ENCODE peak calls at places on chromosomes 4 and X, in eight cellular contexts. One of them, this sample, is unnamed.

GRCh38 chr4:130336585-130337217 is 1240.7 kb downstream of the C4orf33 start:
- DNase-seq in NCI-H2081 treated with DMSO at 0.1 percent for 48 hours: no peak
- DNase-seq in iris pigment epithelial cell: peak
- DNase-seq in colonic mucosa: no peak
- DNase-seq in D341Med: peak
- DNase-seq in activated naive CD4-positive, alpha-beta T cell treated with Interleukin-2 at 50 U/mL for 16 hours: no peak
- DNase-seq in NCI-H1105: no peak
- DNase-seq in tibial artery: no peak
- DNase-seq in this sample: no peak

GRCh38 chr4:109164011-109164410 is 138.4 kb downstream of the COL25A1 start:
- DNase-seq in NCI-H2081 treated with DMSO at 0.1 percent for 48 hours: no peak
- DNase-seq in iris pigment epithelial cell: peak
- DNase-seq in colonic mucosa: no peak
- DNase-seq in D341Med: no peak
- DNase-seq in activated naive CD4-positive, alpha-beta T cell treated with Interleukin-2 at 50 U/mL for 16 hours: no peak
- DNase-seq in NCI-H1105: no peak
- DNase-seq in tibial artery: no peak
- DNase-seq in this sample: no peak

GRCh38 chr4:93828830-93829530 is 427 bp downstream of the ATOH1 start:
- DNase-seq in NCI-H2081 treated with DMSO at 0.1 percent for 48 hours: no peak
- DNase-seq in iris pigment epithelial cell: no peak
- DNase-seq in colonic mucosa: peak
- DNase-seq in D341Med: peak
- DNase-seq in activated naive CD4-positive, alpha-beta T cell treated with Interleukin-2 at 50 U/mL for 16 hours: no peak
- DNase-seq in NCI-H1105: no peak
- DNase-seq in tibial artery: no peak
- DNase-seq in this sample: no peak

GRCh38 chrX:50211510-50211909 is 6.9 kb downstream of the CCNB3 start:
- DNase-seq in NCI-H2081 treated with DMSO at 0.1 percent for 48 hours: no peak
- DNase-seq in iris pigment epithelial cell: peak
- DNase-seq in colonic mucosa: no peak
- DNase-seq in D341Med: peak
- DNase-seq in activated naive CD4-positive, alpha-beta T cell treated with Interleukin-2 at 50 U/mL for 16 hours: no peak
- DNase-seq in NCI-H1105: no peak
- DNase-seq in tibial artery: no peak
- DNase-seq in this sample: no peak

GRCh38 chr4:10074767-10075105 is 41.9 kb downstream of the WDR1 start:
- DNase-seq in NCI-H2081 treated with DMSO at 0.1 percent for 48 hours: no peak
- DNase-seq in iris pigment epithelial cell: peak
- DNase-seq in colonic mucosa: no peak
- DNase-seq in D341Med: peak
- DNase-seq in activated naive CD4-positive, alpha-beta T cell treated with Interleukin-2 at 50 U/mL for 16 hours: no peak
- DNase-seq in NCI-H1105: no peak
- DNase-seq in tibial artery: peak
- DNase-seq in this sample: no peak

GRCh38 chr4:184403384-184403781 is 71.0 kb downstream of the IRF2 start:
- DNase-seq in NCI-H2081 treated with DMSO at 0.1 percent for 48 hours: no peak
- DNase-seq in iris pigment epithelial cell: peak
- DNase-seq in colonic mucosa: no peak
- DNase-seq in D341Med: no peak
- DNase-seq in activated naive CD4-positive, alpha-beta T cell treated with Interleukin-2 at 50 U/mL for 16 hours: no peak
- DNase-seq in NCI-H1105: no peak
- DNase-seq in tibial artery: no peak
- DNase-seq in this sample: no peak

GRCh38 chrX:153819398-153820083 is 10.8 kb downstream of the PDZD4 start:
- DNase-seq in NCI-H2081 treated with DMSO at 0.1 percent for 48 hours: no peak
- DNase-seq in iris pigment epithelial cell: no peak
- DNase-seq in colonic mucosa: no peak
- DNase-seq in D341Med: no peak
- DNase-seq in activated naive CD4-positive, alpha-beta T cell treated with Interleukin-2 at 50 U/mL for 16 hours: no peak
- DNase-seq in NCI-H1105: no peak
- DNase-seq in tibial artery: no peak
- DNase-seq in this sample: no peak

GRCh38 chr4:158756588-158756987 is 12.2 kb upstream of the FNIP2 start:
- DNase-seq in NCI-H2081 treated with DMSO at 0.1 percent for 48 hours: no peak
- DNase-seq in iris pigment epithelial cell: no peak
- DNase-seq in colonic mucosa: no peak
- DNase-seq in D341Med: no peak
- DNase-seq in activated naive CD4-positive, alpha-beta T cell treated with Interleukin-2 at 50 U/mL for 16 hours: no peak
- DNase-seq in NCI-H1105: no peak
- DNase-seq in tibial artery: no peak
- DNase-seq in this sample: no peak

GRCh38 chrX:47078129-47079043 is at the start of gene RGN:
- DNase-seq in NCI-H2081 treated with DMSO at 0.1 percent for 48 hours: no peak
- DNase-seq in iris pigment epithelial cell: no peak
- DNase-seq in colonic mucosa: peak
- DNase-seq in D341Med: no peak
- DNase-seq in activated naive CD4-positive, alpha-beta T cell treated with Interleukin-2 at 50 U/mL for 16 hours: no peak
- DNase-seq in NCI-H1105: no peak
- DNase-seq in tibial artery: no peak
- DNase-seq in this sample: no peak

GRCh38 chr4:189090174-189090814 is 850.4 kb upstream of the FRG1 start:
- DNase-seq in NCI-H2081 treated with DMSO at 0.1 percent for 48 hours: no peak
- DNase-seq in iris pigment epithelial cell: peak
- DNase-seq in colonic mucosa: no peak
- DNase-seq in D341Med: peak
- DNase-seq in activated naive CD4-positive, alpha-beta T cell treated with Interleukin-2 at 50 U/mL for 16 hours: no peak
- DNase-seq in NCI-H1105: no peak
- DNase-seq in tibial artery: no peak
- DNase-seq in this sample: no peak

GRCh38 chrX:148784859-148785655 is 284.6 kb downstream of the AFF2 start:
- DNase-seq in NCI-H2081 treated with DMSO at 0.1 percent for 48 hours: no peak
- DNase-seq in iris pigment epithelial cell: no peak
- DNase-seq in colonic mucosa: no peak
- DNase-seq in D341Med: no peak
- DNase-seq in activated naive CD4-positive, alpha-beta T cell treated with Interleukin-2 at 50 U/mL for 16 hours: no peak
- DNase-seq in NCI-H1105: peak
- DNase-seq in tibial artery: no peak
- DNase-seq in this sample: peak

GRCh38 chrX:30713061-30713525 is 59.9 kb downstream of the GK start:
- DNase-seq in NCI-H2081 treated with DMSO at 0.1 percent for 48 hours: peak
- DNase-seq in iris pigment epithelial cell: peak
- DNase-seq in colonic mucosa: peak
- DNase-seq in D341Med: peak
- DNase-seq in activated naive CD4-positive, alpha-beta T cell treated with Interleukin-2 at 50 U/mL for 16 hours: peak
- DNase-seq in NCI-H1105: peak
- DNase-seq in tibial artery: peak
- DNase-seq in this sample: no peak

GRCh38 chr4:13511101-13511500 is 27.0 kb upstream of the RAB28 start:
- DNase-seq in NCI-H2081 treated with DMSO at 0.1 percent for 48 hours: no peak
- DNase-seq in iris pigment epithelial cell: no peak
- DNase-seq in colonic mucosa: no peak
- DNase-seq in D341Med: no peak
- DNase-seq in activated naive CD4-positive, alpha-beta T cell treated with Interleukin-2 at 50 U/mL for 16 hours: no peak
- DNase-seq in NCI-H1105: no peak
- DNase-seq in tibial artery: no peak
- DNase-seq in this sample: no peak

GRCh38 chrX:17738002-17738713 is 865 bp downstream of the SCML1 start:
- DNase-seq in NCI-H2081 treated with DMSO at 0.1 percent for 48 hours: no peak
- DNase-seq in iris pigment epithelial cell: peak
- DNase-seq in colonic mucosa: peak
- DNase-seq in D341Med: peak
- DNase-seq in activated naive CD4-positive, alpha-beta T cell treated with Interleukin-2 at 50 U/mL for 16 hours: peak
- DNase-seq in NCI-H1105: peak
- DNase-seq in tibial artery: peak
- DNase-seq in this sample: peak

GRCh38 chr4:80180743-80181142 is 16.6 kb upstream of the PRDM8 start:
- DNase-seq in NCI-H2081 treated with DMSO at 0.1 percent for 48 hours: no peak
- DNase-seq in iris pigment epithelial cell: peak
- DNase-seq in colonic mucosa: no peak
- DNase-seq in D341Med: no peak
- DNase-seq in activated naive CD4-positive, alpha-beta T cell treated with Interleukin-2 at 50 U/mL for 16 hours: no peak
- DNase-seq in NCI-H1105: no peak
- DNase-seq in tibial artery: no peak
- DNase-seq in this sample: no peak

GRCh38 chr4:107755841-107756356 is 35.9 kb upstream of the PAPSS1 start:
- DNase-seq in NCI-H2081 treated with DMSO at 0.1 percent for 48 hours: no peak
- DNase-seq in iris pigment epithelial cell: peak
- DNase-seq in colonic mucosa: no peak
- DNase-seq in D341Med: no peak
- DNase-seq in activated naive CD4-positive, alpha-beta T cell treated with Interleukin-2 at 50 U/mL for 16 hours: no peak
- DNase-seq in NCI-H1105: no peak
- DNase-seq in tibial artery: no peak
- DNase-seq in this sample: no peak

GRCh38 chr4:5865896-5866599 is 26.8 kb downstream of the CRMP1 start:
- DNase-seq in NCI-H2081 treated with DMSO at 0.1 percent for 48 hours: no peak
- DNase-seq in iris pigment epithelial cell: no peak
- DNase-seq in colonic mucosa: no peak
- DNase-seq in D341Med: no peak
- DNase-seq in activated naive CD4-positive, alpha-beta T cell treated with Interleukin-2 at 50 U/mL for 16 hours: no peak
- DNase-seq in NCI-H1105: no peak
- DNase-seq in tibial artery: no peak
- DNase-seq in this sample: no peak

GRCh38 chr4:88429401-88429800 is 27.5 kb upstream of the HERC5 start:
- DNase-seq in NCI-H2081 treated with DMSO at 0.1 percent for 48 hours: no peak
- DNase-seq in iris pigment epithelial cell: no peak
- DNase-seq in colonic mucosa: no peak
- DNase-seq in D341Med: no peak
- DNase-seq in activated naive CD4-positive, alpha-beta T cell treated with Interleukin-2 at 50 U/mL for 16 hours: no peak
- DNase-seq in NCI-H1105: no peak
- DNase-seq in tibial artery: no peak
- DNase-seq in this sample: no peak

GRCh38 chr4:102344520-102344954 is 745 bp downstream of the SLC39A8 start:
- DNase-seq in NCI-H2081 treated with DMSO at 0.1 percent for 48 hours: no peak
- DNase-seq in iris pigment epithelial cell: peak
- DNase-seq in colonic mucosa: no peak
- DNase-seq in D341Med: peak
- DNase-seq in activated naive CD4-positive, alpha-beta T cell treated with Interleukin-2 at 50 U/mL for 16 hours: peak
- DNase-seq in NCI-H1105: peak
- DNase-seq in tibial artery: peak
- DNase-seq in this sample: no peak

GRCh38 chr4:85398276-85398675 is 76.7 kb upstream of the ARHGAP24 start:
- DNase-seq in NCI-H2081 treated with DMSO at 0.1 percent for 48 hours: no peak
- DNase-seq in iris pigment epithelial cell: peak
- DNase-seq in colonic mucosa: no peak
- DNase-seq in D341Med: no peak
- DNase-seq in activated naive CD4-positive, alpha-beta T cell treated with Interleukin-2 at 50 U/mL for 16 hours: no peak
- DNase-seq in NCI-H1105: no peak
- DNase-seq in tibial artery: no peak
- DNase-seq in this sample: no peak

GRCh38 chr4:175790067-175790466 is 22.0 kb downstream of the GPM6A start:
- DNase-seq in NCI-H2081 treated with DMSO at 0.1 percent for 48 hours: no peak
- DNase-seq in iris pigment epithelial cell: no peak
- DNase-seq in colonic mucosa: no peak
- DNase-seq in D341Med: no peak
- DNase-seq in activated naive CD4-positive, alpha-beta T cell treated with Interleukin-2 at 50 U/mL for 16 hours: no peak
- DNase-seq in NCI-H1105: peak
- DNase-seq in tibial artery: no peak
- DNase-seq in this sample: no peak

GRCh38 chrX:46325312-46325877 is 219.8 kb downstream of the ZNF674 start:
- DNase-seq in NCI-H2081 treated with DMSO at 0.1 percent for 48 hours: no peak
- DNase-seq in iris pigment epithelial cell: peak
- DNase-seq in colonic mucosa: no peak
- DNase-seq in D341Med: no peak
- DNase-seq in activated naive CD4-positive, alpha-beta T cell treated with Interleukin-2 at 50 U/mL for 16 hours: peak
- DNase-seq in NCI-H1105: no peak
- DNase-seq in tibial artery: no peak
- DNase-seq in this sample: no peak

GRCh38 chrX:119790977-119791436 is 423 bp downstream of the RPL39 start:
- DNase-seq in NCI-H2081 treated with DMSO at 0.1 percent for 48 hours: no peak
- DNase-seq in iris pigment epithelial cell: peak
- DNase-seq in colonic mucosa: peak
- DNase-seq in D341Med: no peak
- DNase-seq in activated naive CD4-positive, alpha-beta T cell treated with Interleukin-2 at 50 U/mL for 16 hours: peak
- DNase-seq in NCI-H1105: peak
- DNase-seq in tibial artery: peak
- DNase-seq in this sample: no peak

GRCh38 chr4:82947498-82947897 is 47.0 kb downstream of the THAP9 start:
- DNase-seq in NCI-H2081 treated with DMSO at 0.1 percent for 48 hours: no peak
- DNase-seq in iris pigment epithelial cell: no peak
- DNase-seq in colonic mucosa: no peak
- DNase-seq in D341Med: no peak
- DNase-seq in activated naive CD4-positive, alpha-beta T cell treated with Interleukin-2 at 50 U/mL for 16 hours: no peak
- DNase-seq in NCI-H1105: no peak
- DNase-seq in tibial artery: no peak
- DNase-seq in this sample: no peak

GRCh38 chrX:74636749-74637314 is 22.4 kb upstream of the RLIM start:
- DNase-seq in NCI-H2081 treated with DMSO at 0.1 percent for 48 hours: no peak
- DNase-seq in iris pigment epithelial cell: no peak
- DNase-seq in colonic mucosa: no peak
- DNase-seq in D341Med: no peak
- DNase-seq in activated naive CD4-positive, alpha-beta T cell treated with Interleukin-2 at 50 U/mL for 16 hours: no peak
- DNase-seq in NCI-H1105: no peak
- DNase-seq in tibial artery: no peak
- DNase-seq in this sample: no peak

GRCh38 chrX:34638116-34638515 is 19.0 kb downstream of the TMEM47 start:
- DNase-seq in NCI-H2081 treated with DMSO at 0.1 percent for 48 hours: no peak
- DNase-seq in iris pigment epithelial cell: peak
- DNase-seq in colonic mucosa: no peak
- DNase-seq in D341Med: no peak
- DNase-seq in activated naive CD4-positive, alpha-beta T cell treated with Interleukin-2 at 50 U/mL for 16 hours: no peak
- DNase-seq in NCI-H1105: no peak
- DNase-seq in tibial artery: no peak
- DNase-seq in this sample: no peak

GRCh38 chr4:183375156-183375555 is 52.9 kb upstream of the CLDN24 start:
- DNase-seq in NCI-H2081 treated with DMSO at 0.1 percent for 48 hours: no peak
- DNase-seq in iris pigment epithelial cell: no peak
- DNase-seq in colonic mucosa: no peak
- DNase-seq in D341Med: no peak
- DNase-seq in activated naive CD4-positive, alpha-beta T cell treated with Interleukin-2 at 50 U/mL for 16 hours: no peak
- DNase-seq in NCI-H1105: no peak
- DNase-seq in tibial artery: no peak
- DNase-seq in this sample: no peak

GRCh38 chrX:96721398-96721797 is 36.8 kb downstream of the DIAPH2 start:
- DNase-seq in NCI-H2081 treated with DMSO at 0.1 percent for 48 hours: no peak
- DNase-seq in iris pigment epithelial cell: peak
- DNase-seq in colonic mucosa: no peak
- DNase-seq in D341Med: no peak
- DNase-seq in activated naive CD4-positive, alpha-beta T cell treated with Interleukin-2 at 50 U/mL for 16 hours: no peak
- DNase-seq in NCI-H1105: no peak
- DNase-seq in tibial artery: no peak
- DNase-seq in this sample: no peak

GRCh38 chrX:102950908-102951866 is 14.1 kb downstream of the RAB40AL start:
- DNase-seq in NCI-H2081 treated with DMSO at 0.1 percent for 48 hours: peak
- DNase-seq in iris pigment epithelial cell: peak
- DNase-seq in colonic mucosa: peak
- DNase-seq in D341Med: peak
- DNase-seq in activated naive CD4-positive, alpha-beta T cell treated with Interleukin-2 at 50 U/mL for 16 hours: peak
- DNase-seq in NCI-H1105: peak
- DNase-seq in tibial artery: peak
- DNase-seq in this sample: peak

GRCh38 chr4:153294631-153295030 is 49.9 kb upstream of the MND1 start:
- DNase-seq in NCI-H2081 treated with DMSO at 0.1 percent for 48 hours: no peak
- DNase-seq in iris pigment epithelial cell: no peak
- DNase-seq in colonic mucosa: no peak
- DNase-seq in D341Med: no peak
- DNase-seq in activated naive CD4-positive, alpha-beta T cell treated with Interleukin-2 at 50 U/mL for 16 hours: no peak
- DNase-seq in NCI-H1105: no peak
- DNase-seq in tibial artery: no peak
- DNase-seq in this sample: no peak